ENCODE peak calls at places on chromosomes 5 and 9, in five cellular contexts. W is H9; L is activated T-cell treated with anti-CD3 and anti-CD28 coated beads for 48 hours; D is activated CD8-positive, alpha-beta memory T cell treated with anti-CD3 and anti-CD28 coated beads, Interleukin-2, amount 50 U/mL, for 48 hours; G is C1 segment of cervical spinal cord. S is an unnamed sample.

GRCh38 chr5:79490323-79490936 is 23.5 kb downstream of the HOMER1 start:
- DNase-seq in W (no peak), L (no peak), D (no peak), G (no peak), S (no peak)

GRCh38 chr5:1753490-1753889 is 46.1 kb downstream of the MRPL36 start:
- DNase-seq in W (peak), L (no peak), D (peak), G (no peak), S (no peak)

GRCh38 chr5:6686501-6686900 is 26.7 kb upstream of the TENT4A start:
- DNase-seq in W (no peak), L (no peak), D (no peak), G (no peak), S (no peak)

GRCh38 chr5:141637693-141638419 is 1.1 kb downstream of the RELL2 start:
- DNase-seq in W (peak), L (peak), D (peak), G (peak), S (peak)

GRCh38 chr5:91049112-91049511 is 334.0 kb downstream of the ARRDC3 start:
- DNase-seq in W (no peak), L (no peak), D (no peak), G (no peak), S (no peak)

GRCh38 chr9:106976772-106977171 is 113.8 kb downstream of the ZNF462 start:
- DNase-seq in W (no peak), L (no peak), D (no peak), G (no peak), S (no peak)

GRCh38 chr5:171707441-171707790 is 78.2 kb upstream of the SMIM23 start:
- DNase-seq in W (peak), L (no peak), D (no peak), G (no peak), S (no peak)

GRCh38 chr9:89435315-89435823 is 62.5 kb downstream of the SEMA4D start:
- DNase-seq in W (peak), L (no peak), D (no peak), G (no peak), S (no peak)

GRCh38 chr5:172007153-172007794 is 836 bp upstream of the FBXW11 start:
- DNase-seq in W (no peak), L (no peak), D (no peak), G (no peak), S (no peak)

GRCh38 chr5:59021286-59021673 is 438.4 kb downstream of the RAB3C start:
- DNase-seq in W (no peak), L (no peak), D (no peak), G (no peak), S (no peak)

GRCh38 chr9:31574006-31574750 is 810.3 kb upstream of the ACO1 start:
- DNase-seq in W (no peak), L (no peak), D (no peak), G (no peak), S (no peak)